ENCODE peak calls at places on chromosomes 11 and 22, in seven cellular contexts. One of them, this sample, is unnamed.

GRCh38 chr11:19753451-19754041 is 40.9 kb downstream of the NAV2 start:
- DNase-seq in endothelial cell: no peak
- DNase-seq in NCI-H1092: no peak
- DNase-seq in activated CD8-positive, alpha-beta memory T cell treated with anti-CD3 and anti-CD28 coated beads, Interleukin-2, amount 50 U/mL, for 48 hours: no peak
- DNase-seq in non-pigmented ciliary epithelial cell: no peak
- DNase-seq in left cardiac atrium: no peak
- DNase-seq in brain microvascular endothelial cell: peak; percentile 56
- DNase-seq in this sample: no peak

GRCh38 chr11:23789938-23790371 is 706.9 kb upstream of the LUZP2 start:
- DNase-seq in NCI-H1092: no peak
- DNase-seq in endothelial cell: no peak
- DNase-seq in brain microvascular endothelial cell: peak; percentile 20
- DNase-seq in left cardiac atrium: no peak
- DNase-seq in non-pigmented ciliary epithelial cell: no peak
- DNase-seq in activated CD8-positive, alpha-beta memory T cell treated with anti-CD3 and anti-CD28 coated beads, Interleukin-2, amount 50 U/mL, for 48 hours: no peak
- DNase-seq in this sample: no peak

GRCh38 chr22:38901111-38901641 is 29.2 kb upstream of the CBX6 start:
- DNase-seq in NCI-H1092: no peak
- DNase-seq in activated CD8-positive, alpha-beta memory T cell treated with anti-CD3 and anti-CD28 coated beads, Interleukin-2, amount 50 U/mL, for 48 hours: no peak
- DNase-seq in non-pigmented ciliary epithelial cell: no peak
- DNase-seq in endothelial cell: no peak
- DNase-seq in left cardiac atrium: no peak
- DNase-seq in brain microvascular endothelial cell: no peak
- DNase-seq in this sample: no peak

GRCh38 chr11:72696866-72697428 is 22.7 kb upstream of the PDE2A start:
- DNase-seq in left cardiac atrium: peak; percentile 73
- DNase-seq in endothelial cell: no peak
- DNase-seq in NCI-H1092: no peak
- DNase-seq in brain microvascular endothelial cell: no peak
- DNase-seq in non-pigmented ciliary epithelial cell: no peak
- DNase-seq in activated CD8-positive, alpha-beta memory T cell treated with anti-CD3 and anti-CD28 coated beads, Interleukin-2, amount 50 U/mL, for 48 hours: no peak
- DNase-seq in this sample: peak; percentile 44

GRCh38 chr22:47748887-47749286 is 986.4 kb downstream of the TBC1D22A start:
- DNase-seq in left cardiac atrium: no peak
- DNase-seq in brain microvascular endothelial cell: no peak
- DNase-seq in non-pigmented ciliary epithelial cell: no peak
- DNase-seq in endothelial cell: no peak
- DNase-seq in NCI-H1092: no peak
- DNase-seq in activated CD8-positive, alpha-beta memory T cell treated with anti-CD3 and anti-CD28 coated beads, Interleukin-2, amount 50 U/mL, for 48 hours: no peak
- DNase-seq in this sample: no peak

GRCh38 chr11:15926071-15926470 is 430.3 kb downstream of the SOX6 start:
- DNase-seq in brain microvascular endothelial cell: no peak
- DNase-seq in endothelial cell: no peak
- DNase-seq in NCI-H1092: no peak
- DNase-seq in activated CD8-positive, alpha-beta memory T cell treated with anti-CD3 and anti-CD28 coated beads, Interleukin-2, amount 50 U/mL, for 48 hours: no peak
- DNase-seq in non-pigmented ciliary epithelial cell: no peak
- DNase-seq in left cardiac atrium: no peak
- DNase-seq in this sample: no peak

GRCh38 chr11:35548925-35549561 is 23.6 kb upstream of the PAMR1 start:
- DNase-seq in brain microvascular endothelial cell: peak; percentile 16
- DNase-seq in NCI-H1092: no peak
- DNase-seq in non-pigmented ciliary epithelial cell: no peak
- DNase-seq in activated CD8-positive, alpha-beta memory T cell treated with anti-CD3 and anti-CD28 coated beads, Interleukin-2, amount 50 U/mL, for 48 hours: no peak
- DNase-seq in endothelial cell: no peak
- DNase-seq in left cardiac atrium: no peak
- DNase-seq in this sample: no peak

GRCh38 chr22:45781941-45782340 is 110.3 kb downstream of the ATXN10 start:
- DNase-seq in activated CD8-positive, alpha-beta memory T cell treated with anti-CD3 and anti-CD28 coated beads, Interleukin-2, amount 50 U/mL, for 48 hours: no peak
- DNase-seq in left cardiac atrium: no peak
- DNase-seq in NCI-H1092: no peak
- DNase-seq in non-pigmented ciliary epithelial cell: no peak
- DNase-seq in brain microvascular endothelial cell: no peak
- DNase-seq in endothelial cell: no peak
- DNase-seq in this sample: no peak

GRCh38 chr11:45331839-45332485 is 45.8 kb upstream of the SYT13 start:
- DNase-seq in left cardiac atrium: no peak
- DNase-seq in non-pigmented ciliary epithelial cell: no peak
- DNase-seq in activated CD8-positive, alpha-beta memory T cell treated with anti-CD3 and anti-CD28 coated beads, Interleukin-2, amount 50 U/mL, for 48 hours: no peak
- DNase-seq in endothelial cell: no peak
- DNase-seq in NCI-H1092: no peak
- DNase-seq in brain microvascular endothelial cell: no peak
- DNase-seq in this sample: no peak

This sample was measured in erythroblast.